ENCODE peak calls at places on chromosomes 5 and 9, in nine cellular contexts. I, S, R, C, O, K, U, P and T are unnamed samples.

GRCh38 chr5:1052076-1052475 is 43.5 kb downstream of the NKD2 start:
- DNase-seq in I (no peak), S (no peak), R (no peak), C (peak), O (no peak), K (no peak), U (no peak), P (no peak), T (no peak)

GRCh38 chr5:38468202-38468656 is 88.2 kb downstream of the LIFR start:
- DNase-seq in I (no peak), S (no peak), R (peak), C (no peak), O (no peak), K (peak), U (no peak), P (peak), T (no peak)

GRCh38 chr5:147369742-147370374 is 135.0 kb downstream of the STK32A start:
- DNase-seq in I (no peak), S (no peak), R (peak), C (no peak), O (no peak), K (peak), U (no peak), P (peak), T (no peak)

GRCh38 chr9:97864396-97864795 is 11.4 kb downstream of the FOXE1 start:
- DNase-seq in I (no peak), S (no peak), R (peak), C (no peak), O (no peak), K (no peak), U (no peak), P (no peak), T (no peak)

GRCh38 chr9:79003514-79003913 is 568.3 kb upstream of the TLE4 start:
- DNase-seq in I (no peak), S (no peak), R (no peak), C (no peak), O (no peak), K (no peak), U (no peak), P (no peak), T (no peak)

GRCh38 chr5:177432143-177432904 is 5.8 kb downstream of the GRK6 start:
- DNase-seq in I (no peak), S (no peak), R (no peak), C (peak), O (no peak), K (no peak), U (peak), P (no peak), T (peak)

GRCh38 chr5:44862808-44863207 is 54.1 kb downstream of the MRPS30 start:
- DNase-seq in I (no peak), S (no peak), R (peak), C (no peak), O (no peak), K (peak), U (no peak), P (peak), T (no peak)

GRCh38 chr9:2013688-2014087 is 1.5 kb upstream of the SMARCA2 start:
- DNase-seq in I (no peak), S (no peak), R (peak), C (no peak), O (no peak), K (peak), U (no peak), P (peak), T (no peak)

GRCh38 chr5:5884593-5884992 is 462.1 kb downstream of the ICE1 start:
- DNase-seq in I (no peak), S (no peak), R (no peak), C (no peak), O (no peak), K (no peak), U (no peak), P (no peak), T (no peak)

GRCh38 chr5:68396722-68397121 is 181.2 kb downstream of the PIK3R1 start:
- DNase-seq in I (no peak), S (no peak), R (no peak), C (no peak), O (no peak), K (no peak), U (no peak), P (no peak), T (no peak)